ENCODE peak calls at places on chromosome 6, in five cellular contexts. F is neuronal stem cell; L is gastrocnemius medialis; D is IMR-90; Y is CD4-positive, alpha-beta memory T cell. S is an unnamed sample. For H3K4me1, the result is how much of the 10 kb centered on the place peaks cover.

GRCh38 chr6:87716928-87717655 is 15.1 kb upstream of the AKIRIN2 start:
- DNase-seq in F (no peak), L (no peak), D (no peak), Y (no peak), S (no peak)

GRCh38 chr6:142087950-142088857 is 44.5 kb upstream of the GJE1 start:
- DNase-seq in F (no peak), L (no peak), D (no peak), Y (no peak), S (no peak)

GRCh38 chr6:167714166-167714565 is 112.5 kb upstream of the AFDN start:
- DNase-seq in F (no peak), L (no peak), D (no peak), Y (no peak), S (no peak)

GRCh38 chr6:42128460-42129359 is 13.7 kb downstream of the C6orf132 start:
- DNase-seq in F (no peak), L (no peak), D (no peak), Y (no peak), S (no peak)

GRCh38 chr6:129102741-129103140 is 219.8 kb downstream of the LAMA2 start:
- DNase-seq in F (no peak), L (peak), D (peak), Y (no peak), S (no peak)

GRCh38 chr6:110217255-110217654 is 37.0 kb downstream of the CDC40 start:
- DNase-seq in F (no peak), L (no peak), D (peak), Y (no peak), S (no peak)

GRCh38 chr6:170243386-170243785 is 47.5 kb downstream of the DLL1 start:
- DNase-seq in F (no peak), L (no peak), D (no peak), Y (no peak), S (no peak)

GRCh38 chr6:38158762-38159350 is 339.3 kb downstream of the ZFAND3 start:
- DNase-seq in F (no peak), L (no peak), D (no peak), Y (no peak), S (no peak)

GRCh38 chr6:28906674-28907073 is 17.1 kb downstream of the TRIM27 start:
- DNase-seq in F (no peak), L (no peak), D (no peak), Y (no peak), S (no peak)

GRCh38 chr6:29519291-29520010 is 31.7 kb upstream of the MAS1L start:
- DNase-seq in F (no peak), L (no peak), D (no peak), Y (no peak), S (no peak)

GRCh38 chr6:12060780-12061619 is 48.9 kb downstream of the HIVEP1 start:
- DNase-seq in F (peak), L (peak), D (peak), Y (peak), S (peak)

GRCh38 chr6:161651949-161652348 is 378.1 kb upstream of the AGPAT4 start:
- DNase-seq in F (no peak), L (no peak), D (no peak), Y (no peak), S (no peak)

GRCh38 chr6:39218868-39219567 is 10.3 kb downstream of the KCNK5 start:
- DNase-seq in F (no peak), L (no peak), D (no peak), Y (no peak), S (no peak)

GRCh38 chr6:162964703-162965140 is 236.9 kb downstream of the PACRG start:
- DNase-seq in F (no peak), L (peak), D (peak), Y (no peak), S (no peak)

GRCh38 chr6:32622545-32623401 is 14.4 kb upstream of the HLA-DQA1 start:
- DNase-seq in F (peak), L (no peak), D (peak), Y (peak), S (peak)

GRCh38 chr6:96836579-96837137 is 619 bp downstream of the GPR63 start:
- DNase-seq in F (peak), L (no peak), D (peak), Y (no peak), S (no peak)

GRCh38 chr6:14743465-14744211 is 502.2 kb upstream of the JARID2 start:
- DNase-seq in F (no peak), L (peak), D (peak), Y (no peak), S (no peak)

GRCh38 chr6:41940759-41941279 is 789 bp downstream of the CCND3 start:
- DNase-seq in F (no peak), L (peak), D (peak), Y (peak), S (no peak)

GRCh38 chr6:74891358-74891811 is 314.5 kb downstream of the COL12A1 start:
- DNase-seq in F (no peak), L (peak), D (peak), Y (no peak), S (no peak)

GRCh38 chr6:100751590-100751989 is 129.5 kb downstream of the ASCC3 start:
- DNase-seq in F (no peak), L (no peak), D (no peak), Y (no peak), S (no peak)

GRCh38 chr6:8180327-8181161 is 78.2 kb upstream of the EEF1E1 start:
- DNase-seq in F (peak), L (no peak), D (peak), Y (no peak), S (no peak)

GRCh38 chr6:1229301-1229700 is 82.6 kb upstream of the FOXQ1 start:
- DNase-seq in F (no peak), L (no peak), D (no peak), Y (no peak), S (no peak)

GRCh38 chr6:129536271-129536670 is 173.7 kb downstream of the ARHGAP18 start:
- DNase-seq in F (no peak), L (no peak), D (no peak), Y (no peak), S (no peak)

GRCh38 chr6:168029459-168030217 is 32.2 kb downstream of the KIF25 start:
- DNase-seq in F (no peak), L (no peak), D (no peak), Y (no peak), S (no peak)

GRCh38 chr6:17817763-17818162 is 111.0 kb upstream of the NUP153 start:
- DNase-seq in F (no peak), L (no peak), D (no peak), Y (no peak), S (no peak)

GRCh38 chr6:47096233-47096887 is 54.2 kb upstream of the ADGRF1 start:
- DNase-seq in F (no peak), L (no peak), D (no peak), Y (no peak), S (no peak)

GRCh38 chr6:166307082-166307980 is 861 bp downstream of the PRR18 start:
- DNase-seq in F (peak), L (no peak), D (no peak), Y (peak), S (no peak)

GRCh38 chr6:399785-400517 is 8.4 kb downstream of the IRF4 start:
- DNase-seq in F (no peak), L (no peak), D (no peak), Y (peak), S (no peak)

GRCh38 chr6:166710084-166710483 is 83.0 kb upstream of the RPS6KA2 start:
- DNase-seq in F (no peak), L (no peak), D (peak), Y (no peak), S (no peak)

GRCh38 chr6:29251741-29252140 is 49.8 kb upstream of the OR14J1 start:
- DNase-seq in F (no peak), L (no peak), D (no peak), Y (no peak), S (no peak)

GRCh38 chr6:35425284-35425683 is 26.9 kb upstream of the FANCE start:
- DNase-seq in F (no peak), L (no peak), D (peak), Y (no peak), S (no peak)
- H3K4me1 ChIP-seq in F (under half), L (under half), D (under half), Y (under half), S (under half)

GRCh38 chr6:108576724-108577123 is 16.0 kb downstream of the FOXO3 start:
- DNase-seq in F (no peak), L (no peak), D (no peak), Y (no peak), S (no peak)

GRCh38 chr6:108575905-108576494 is 15.3 kb downstream of the FOXO3 start:
- DNase-seq in F (no peak), L (no peak), D (no peak), Y (no peak), S (no peak)

GRCh38 chr6:108580645-108581044 is 19.9 kb downstream of the FOXO3 start:
- DNase-seq in F (no peak), L (no peak), D (no peak), Y (no peak), S (no peak)

GRCh38 chr6:108578595-108579038 is 17.9 kb downstream of the FOXO3 start:
- DNase-seq in F (no peak), L (no peak), D (peak), Y (no peak), S (no peak)

GRCh38 chr6:108578166-108578565 is 17.4 kb downstream of the FOXO3 start:
- DNase-seq in F (no peak), L (no peak), D (no peak), Y (no peak), S (no peak)
- H3K4me1 ChIP-seq in F (under half), L (half or more), D (under half), Y (half or more), S (under half)

DNA sequence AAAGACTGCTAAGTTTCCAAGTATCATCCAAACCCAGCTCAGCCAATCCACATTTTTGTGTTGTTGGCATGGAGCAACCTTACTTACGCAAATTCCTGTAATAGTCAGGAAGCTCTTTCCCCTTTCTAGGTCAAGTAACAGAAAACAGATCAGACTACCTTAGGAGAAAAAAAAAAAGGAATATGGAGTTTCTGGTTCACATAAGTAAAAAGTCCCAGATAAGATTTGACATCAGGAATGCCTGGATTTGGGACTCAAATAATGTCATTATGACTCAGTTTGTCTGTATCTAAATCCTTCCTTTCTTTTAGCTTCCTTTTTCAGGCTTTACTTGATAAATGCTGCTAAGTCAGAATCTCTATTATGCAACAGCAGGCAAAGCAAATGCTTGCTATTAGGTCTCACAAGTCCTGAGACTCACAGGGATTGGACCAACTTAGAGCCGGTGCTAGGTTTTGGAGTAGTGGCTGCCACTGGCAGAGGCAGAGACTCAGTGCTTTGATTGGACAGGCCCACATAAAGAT is 44.5 kb downstream of the NCOA7 start:
- DNase-seq in F (no peak), L (no peak), D (peak), Y (no peak), S (no peak)
- H3K4me1 ChIP-seq in F (under half), L (under half), D (under half), Y (half or more), S (under half)

GRCh38 chr6:144159727-144160126 is 9.4 kb downstream of the STX11 start:
- DNase-seq in F (no peak), L (no peak), D (no peak), Y (no peak), S (no peak)
- H3K4me1 ChIP-seq in F (under half), L (under half), D (under half), Y (under half), S (under half)

GRCh38 chr6:144345451-144345850 is 60.3 kb downstream of the UTRN start:
- DNase-seq in F (no peak), L (no peak), D (no peak), Y (no peak), S (no peak)
- H3K4me1 ChIP-seq in F (under half), L (under half), D (under half), Y (half or more), S (under half)

GRCh38 chr6:127131772-127132171 is 13.3 kb downstream of the RSPO3 start:
- DNase-seq in F (no peak), L (no peak), D (no peak), Y (no peak), S (no peak)

GRCh38 chr6:127124196-127124595 is 5.7 kb downstream of the RSPO3 start:
- DNase-seq in F (no peak), L (no peak), D (no peak), Y (no peak), S (no peak)

GRCh38 chr6:127129281-127129680 is 10.8 kb downstream of the RSPO3 start:
- DNase-seq in F (no peak), L (no peak), D (no peak), Y (no peak), S (no peak)

GRCh38 chr6:127131275-127131674 is 12.8 kb downstream of the RSPO3 start:
- DNase-seq in F (no peak), L (no peak), D (no peak), Y (no peak), S (no peak)

DNA sequence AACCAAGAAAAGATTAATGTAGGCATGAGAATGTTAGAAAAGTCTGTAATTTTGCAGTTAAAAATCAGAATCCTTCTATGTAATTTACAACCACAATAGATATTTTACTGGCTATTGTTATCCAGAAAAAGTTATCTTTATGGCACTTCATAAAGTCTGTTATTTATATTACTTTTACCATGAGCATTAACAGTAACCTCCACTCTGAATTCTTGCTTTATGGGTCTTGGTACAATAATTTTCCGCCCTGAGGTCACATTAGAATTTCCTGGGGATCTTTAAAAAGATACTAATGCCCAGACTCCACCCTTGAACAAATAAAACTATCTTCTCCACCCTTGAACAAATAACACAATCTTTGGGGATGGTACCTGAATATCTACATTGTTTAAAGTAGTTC is 9.6 kb downstream of the RSPO3 start:
- DNase-seq in F (no peak), L (no peak), D (no peak), Y (no peak), S (no peak)
- H3K4me1 ChIP-seq in F (under half), L (half or more), D (under half), Y (under half), S (under half)

GRCh38 chr6:3742076-3742425 is 9.5 kb downstream of the PXDC1 start:
- DNase-seq in F (no peak), L (no peak), D (no peak), Y (no peak), S (no peak)

GRCh38 chr6:3741477-3741871 is 10.0 kb downstream of the PXDC1 start:
- DNase-seq in F (no peak), L (no peak), D (no peak), Y (no peak), S (no peak)

GRCh38 chr6:3744211-3744900 is 7.2 kb downstream of the PXDC1 start:
- DNase-seq in F (no peak), L (no peak), D (no peak), Y (no peak), S (no peak)

GRCh38 chr6:3743541-3743940 is 8.0 kb downstream of the PXDC1 start:
- DNase-seq in F (no peak), L (no peak), D (no peak), Y (no peak), S (no peak)

DNA sequence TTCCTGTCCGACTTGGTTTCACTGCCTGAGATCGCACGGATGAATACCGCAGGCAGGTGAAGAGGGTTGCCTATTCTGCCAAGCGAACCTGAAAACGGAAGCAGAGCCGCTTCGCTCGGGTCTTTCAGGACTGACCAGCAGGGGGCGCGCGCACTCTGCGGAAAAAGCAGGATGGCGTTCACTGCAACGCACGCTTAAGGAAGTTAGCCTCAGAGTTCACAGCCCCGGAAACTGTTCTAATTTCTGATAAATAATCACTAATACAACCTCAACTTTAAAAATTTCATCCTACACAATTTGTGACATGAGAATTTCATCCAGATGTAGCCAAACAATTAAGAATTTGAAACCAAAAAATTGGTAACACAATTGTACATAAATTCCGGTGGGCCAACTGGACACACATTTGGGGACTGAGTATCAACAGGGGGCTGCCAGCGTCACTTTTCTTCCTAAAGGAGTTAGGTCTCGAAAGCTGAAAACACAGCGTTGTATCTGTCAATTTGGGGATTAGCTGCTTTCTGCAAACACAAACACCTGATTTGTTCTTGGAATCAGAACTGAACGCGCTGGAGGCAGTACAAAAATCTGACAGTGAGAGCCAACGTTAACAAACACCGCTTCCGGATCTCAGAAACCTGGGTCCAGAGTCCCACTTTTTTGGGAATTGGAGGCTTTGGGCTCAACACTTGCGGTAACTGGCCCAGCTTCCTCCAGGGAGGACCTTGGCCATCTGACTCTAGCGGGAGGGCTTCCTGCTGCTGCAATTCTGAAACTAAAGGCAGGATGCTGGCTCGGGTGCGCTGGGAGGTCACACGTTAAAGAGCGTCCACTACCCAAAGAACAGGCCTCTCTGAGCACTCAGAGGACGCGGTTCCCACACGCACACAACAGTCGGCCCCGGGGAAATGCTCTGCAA is 8.8 kb downstream of the PXDC1 start:
- DNase-seq in F (peak), L (peak), D (peak), Y (peak), S (no peak)
- H3K4me1 ChIP-seq in F (under half), L (half or more), D (under half), Y (under half), S (under half)

DNA sequence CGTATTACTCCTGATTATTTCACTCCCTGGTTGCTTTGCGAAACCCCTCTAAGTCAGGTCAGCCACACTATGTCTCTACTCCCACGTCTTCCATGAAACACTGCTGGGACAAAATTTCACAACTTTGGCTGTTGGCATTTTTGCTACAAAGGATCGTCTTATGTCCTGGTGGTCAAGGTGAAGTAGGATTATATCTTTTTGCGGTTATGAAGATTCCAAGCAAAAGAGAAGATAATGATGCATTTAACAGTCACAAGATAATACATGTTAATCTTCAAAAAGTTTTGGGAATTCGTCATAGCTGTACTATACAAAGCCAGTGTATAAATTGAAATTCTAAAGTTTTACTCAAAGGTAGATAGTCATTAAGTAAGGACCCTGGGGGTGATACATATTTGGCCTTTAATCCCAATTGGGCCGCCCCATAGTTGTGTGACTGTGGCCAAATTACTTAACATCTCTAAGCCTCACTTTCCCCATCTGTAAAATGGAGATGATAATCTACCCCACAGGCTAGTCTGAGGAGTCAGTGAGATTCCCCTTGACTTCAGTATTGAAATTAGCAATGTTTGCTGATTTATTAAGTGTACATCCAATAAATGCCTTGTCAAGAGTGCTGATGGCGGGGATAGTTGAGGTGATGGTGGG is 212.1 kb downstream of the ARID1B start:
- DNase-seq in F (no peak), L (no peak), D (no peak), Y (no peak), S (no peak)
- H3K4me1 ChIP-seq in F (under half), L (half or more), D (under half), Y (under half), S (under half)

DNA sequence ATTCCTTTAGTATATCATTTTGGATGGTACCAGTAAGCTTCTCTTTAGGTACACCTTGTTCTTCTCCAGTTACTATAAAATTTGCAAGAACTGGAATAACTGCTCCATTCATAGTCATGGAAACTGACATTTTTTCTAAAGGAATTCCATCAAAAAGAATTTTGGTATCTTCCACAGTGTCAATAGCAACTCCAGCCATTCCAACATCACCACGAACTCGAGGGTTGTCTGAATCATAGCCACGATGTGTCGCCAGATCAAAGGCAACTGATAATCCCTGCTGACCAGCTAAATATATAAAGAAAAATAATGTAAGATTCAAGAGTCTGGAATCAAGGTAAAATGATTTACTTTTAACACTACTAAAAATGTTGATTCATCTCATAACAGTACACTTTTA is 5.3 kb downstream of the MMUT start:
- DNase-seq in F (no peak), L (no peak), D (peak), Y (no peak), S (no peak)
- H3K4me1 ChIP-seq in F (under half), L (under half), D (under half), Y (under half), S (under half)

GRCh38 chr6:43915213-43915869 is 145.3 kb downstream of the VEGFA start:
- DNase-seq in F (no peak), L (no peak), D (no peak), Y (no peak), S (no peak)
- H3K4me1 ChIP-seq in F (under half), L (under half), D (under half), Y (under half), S (under half)